ENCODE peak calls at places on chromosomes 5 and 9, in nine cellular contexts. G, J, I, N, L, Y, X, O and C are unnamed samples.

GRCh38 chr5:51382759-51383493 is at the start of gene ISL1:
- ATAC-seq in X (peak), I (peak), N (peak), J (peak), O (no peak), Y (no peak), G (peak), L (no peak), C (no peak)

GRCh38 chr5:145804701-145805100 is 30.4 kb downstream of the PRELID2 start:
- ATAC-seq in N (no peak), L (no peak), G (no peak), I (no peak), O (no peak), Y (no peak), X (no peak), J (no peak), C (no peak)

GRCh38 chr9:16883586-16883985 is 13.1 kb upstream of the BNC2 start:
- ATAC-seq in I (no peak), X (no peak), Y (no peak), G (no peak), J (no peak), O (no peak), L (no peak), N (no peak), C (no peak)

GRCh38 chr5:113804264-113804663 is 290.8 kb downstream of the YTHDC2 start:
- ATAC-seq in Y (no peak), L (no peak), G (no peak), J (no peak), N (no peak), O (no peak), X (no peak), I (no peak), C (no peak)

GRCh38 chr5:178153530-178154340 is at the start of gene NHP2:
- ATAC-seq in G (peak), O (peak), N (peak), Y (peak), X (peak), J (peak), I (peak), L (peak), C (peak)

GRCh38 chr9:130707225-130707976 is 13.8 kb downstream of the EXOSC2 start:
- ATAC-seq in Y (no peak), O (peak), L (no peak), I (peak), G (peak), J (peak), N (peak), X (peak), C (no peak)

GRCh38 chr5:10854526-10855277 is 93.7 kb upstream of the DAP start:
- ATAC-seq in J (no peak), L (no peak), G (no peak), X (no peak), I (no peak), Y (no peak), N (no peak), O (no peak), C (no peak)

GRCh38 chr9:486156-486555 is 271.5 kb downstream of the DOCK8 start:
- ATAC-seq in X (no peak), G (no peak), L (no peak), Y (no peak), I (no peak), N (no peak), J (no peak), O (no peak), C (no peak)

GRCh38 chr9:121860744-121861143 is 209.3 kb downstream of the DAB2IP start:
- ATAC-seq in X (no peak), O (no peak), G (peak), J (no peak), I (no peak), Y (no peak), N (no peak), L (no peak), C (no peak)

GRCh38 chr5:3226171-3226570 is 369.5 kb upstream of the IRX1 start:
- ATAC-seq in G (peak), N (no peak), O (no peak), Y (no peak), J (no peak), X (no peak), I (no peak), L (no peak), C (no peak)

GRCh38 chr5:3451961-3452360 is 143.7 kb upstream of the IRX1 start:
- ATAC-seq in N (no peak), L (no peak), Y (no peak), J (no peak), O (no peak), X (no peak), I (no peak), G (no peak), C (no peak)

GRCh38 chr9:136614372-136614922 is 48.3 kb upstream of the EGFL7 start:
- ATAC-seq in Y (no peak), N (no peak), X (peak), O (no peak), G (peak), L (no peak), I (no peak), J (peak), C (no peak)

GRCh38 chr9:36135791-36136276 is 699 bp upstream of the GLIPR2 start:
- ATAC-seq in G (peak), I (no peak), J (peak), O (no peak), X (no peak), L (no peak), Y (no peak), N (no peak), C (no peak)